ENCODE peak calls at places on chromosomes 5 and 9, in five cellular contexts. I is hypothalamus, M is ureter, V is islet precursor cell, S is EH. Z is an unnamed sample.

GRCh38 chr9:117334101-117334500 is 80.8 kb downstream of the ASTN2 start:
- DNase-seq in V (peak), M (no peak), S (no peak), I (no peak), Z (peak)

GRCh38 chr5:65483474-65484346 is 2.0 kb upstream of the ADAMTS6 start:
- DNase-seq in V (no peak), I (no peak), S (peak), M (no peak), Z (peak)

GRCh38 chr9:132987021-132987620 is 8.6 kb downstream of the GFI1B start:
- DNase-seq in M (no peak), S (no peak), V (no peak), I (no peak), Z (no peak)

GRCh38 chr9:127222388-127223095 is 42.0 kb upstream of the GARNL3 start:
- DNase-seq in V (peak), S (no peak), M (no peak), I (no peak), Z (no peak)

GRCh38 chr9:12813960-12814876 is 39.4 kb downstream of the LURAP1L start:
- DNase-seq in I (no peak), M (peak), V (peak), S (peak), Z (peak)

GRCh38 chr9:98240475-98240874 is 15.0 kb downstream of the TBC1D2 start:
- DNase-seq in M (no peak), V (no peak), S (no peak), I (no peak), Z (no peak)

GRCh38 chr5:165805756-165806155 is 2300.3 kb downstream of the MAT2B start:
- DNase-seq in S (no peak), V (peak), I (no peak), M (no peak), Z (peak)

GRCh38 chr5:78983601-78984000 is 1.5 kb downstream of the ARSB start:
- DNase-seq in S (no peak), M (no peak), V (no peak), I (no peak), Z (no peak)

GRCh38 chr5:143153332-143154119 is 250.0 kb downstream of the NR3C1 start:
- DNase-seq in I (no peak), S (peak), V (no peak), M (peak), Z (no peak)

GRCh38 chr5:150989695-150990094 is 30.7 kb upstream of the GPX3 start:
- DNase-seq in I (no peak), M (no peak), S (peak), V (no peak), Z (peak)

GRCh38 chr5:153756540-153756939 is 266.1 kb downstream of the GRIA1 start:
- DNase-seq in S (peak), I (no peak), M (no peak), V (no peak), Z (peak)

GRCh38 chr9:83013867-83014605 is 48.9 kb downstream of the RASEF start:
- DNase-seq in V (no peak), M (no peak), I (no peak), S (peak), Z (no peak)

GRCh38 chr5:51194626-51195025 is 188.6 kb upstream of the ISL1 start:
- DNase-seq in V (no peak), I (no peak), M (no peak), S (no peak), Z (no peak)

GRCh38 chr9:18357321-18357720 is 116.6 kb upstream of the ADAMTSL1 start:
- DNase-seq in V (no peak), S (no peak), I (no peak), M (no peak), Z (no peak)

GRCh38 chr5:79109527-79110492 is 1.8 kb upstream of the BHMT start:
- DNase-seq in I (no peak), V (peak), M (no peak), S (no peak), Z (peak)

GRCh38 chr9:78778843-78779486 is 482.0 kb downstream of the PSAT1 start:
- DNase-seq in S (no peak), V (no peak), M (no peak), I (no peak), Z (peak)

GRCh38 chr9:114183006-114183405 is 27.7 kb downstream of the COL27A1 start:
- DNase-seq in V (no peak), I (no peak), S (no peak), M (no peak), Z (no peak)

GRCh38 chr5:95842955-95843544 is 20.5 kb upstream of the GLRX start:
- DNase-seq in M (peak), V (peak), I (peak), S (peak), Z (peak)

GRCh38 chr5:146903789-146904188 is 25.2 kb upstream of the PPP2R2B start:
- DNase-seq in V (no peak), I (no peak), S (no peak), M (no peak), Z (no peak)